ENCODE peak calls at places on chromosome 3, in eight cellular contexts. P is colonic mucosa, V is EH, X is mesendoderm, W is left ventricle myocardium superior, C is COR-L47, N is 8988T, R is amniotic stem cell. D is an unnamed sample.

GRCh38 chr3:56758539-56758981 is 43.2 kb downstream of the ARHGEF3 start:
- DNase-seq in P (no peak), N (no peak), R (peak), C (no peak), V (peak), W (no peak), X (no peak), D (peak)

GRCh38 chr3:13790376-13791219 is 89.3 kb downstream of the WNT7A start:
- DNase-seq in R (no peak), N (no peak), V (no peak), X (no peak), W (no peak), P (no peak), C (no peak), D (no peak)

GRCh38 chr3:33318709-33319380 is 41.6 kb downstream of the FBXL2 start:
- DNase-seq in C (no peak), X (peak), N (no peak), R (no peak), V (no peak), P (no peak), W (no peak), D (peak)

GRCh38 chr3:134516905-134517304 is 31.0 kb downstream of the CEP63 start:
- DNase-seq in P (no peak), W (no peak), N (no peak), R (no peak), C (no peak), X (no peak), V (no peak), D (peak)

GRCh38 chr3:103499132-103499885 is 1064.5 kb downstream of the ZPLD1 start:
- DNase-seq in R (peak), N (no peak), C (no peak), X (no peak), W (no peak), P (no peak), V (peak), D (peak)

GRCh38 chr3:69433938-69434263 is 48.0 kb upstream of the FRMD4B start:
- DNase-seq in X (no peak), C (no peak), W (no peak), V (peak), P (no peak), N (no peak), R (no peak), D (peak)

GRCh38 chr3:196985954-196986885 is 17.6 kb upstream of the PIGZ start:
- DNase-seq in N (no peak), C (no peak), W (no peak), V (peak), R (no peak), X (no peak), P (no peak), D (no peak)

GRCh38 chr3:64046527-64046926 is 23.2 kb upstream of the PSMD6 start:
- DNase-seq in W (no peak), C (no peak), P (no peak), V (no peak), N (no peak), R (no peak), X (no peak), D (no peak)

GRCh38 chr3:136898954-136899353 is 36.9 kb downstream of the NCK1 start:
- DNase-seq in P (no peak), W (no peak), X (peak), C (no peak), N (no peak), V (no peak), R (no peak), D (no peak)

GRCh38 chr3:35857004-35857403 is 217.7 kb downstream of the ARPP21 start:
- DNase-seq in W (no peak), V (no peak), P (no peak), X (no peak), N (no peak), C (no peak), R (no peak), D (no peak)

GRCh38 chr3:185733980-185734724 is 90.7 kb downstream of the IGF2BP2 start:
- DNase-seq in X (peak), N (peak), W (no peak), P (peak), V (peak), R (peak), C (peak), D (peak)

GRCh38 chr3:45480218-45480617 is 91.8 kb downstream of the LARS2 start:
- DNase-seq in C (no peak), R (no peak), W (no peak), V (peak), X (peak), P (peak), N (no peak), D (no peak)